ENCODE peak calls at places on chromosomes 2 and 18, in six cellular contexts. A, E, V, F, S and M are unnamed samples.

GRCh38 chr2:45654250-45654649 is 2.8 kb downstream of the PRKCE start:
- DNase-seq in A (no peak), E (no peak), V (no peak), F (no peak), S (no peak), M (no peak)

GRCh38 chr2:20568501-20569463 is 82.1 kb downstream of the HS1BP3 start:
- DNase-seq in A (no peak), E (no peak), V (peak; percentile 44), F (no peak), S (no peak), M (no peak)

GRCh38 chr2:15803186-15803986 is 137.0 kb upstream of the MYCN start:
- DNase-seq in A (no peak), E (no peak), V (no peak), F (no peak), S (no peak), M (no peak)

GRCh38 chr18:23772327-23772920 is 83.2 kb downstream of the LAMA3 start:
- DNase-seq in A (no peak), E (no peak), V (no peak), F (no peak), S (no peak), M (no peak)

GRCh38 chr2:7118606-7119503 is 201.6 kb downstream of the RNF144A start:
- DNase-seq in A (peak; percentile 13), E (no peak), V (peak; percentile 37), F (peak; percentile 46), S (no peak), M (peak; percentile 50)

GRCh38 chr2:159891917-159892691 is 94.1 kb upstream of the CD302 start:
- DNase-seq in A (peak; percentile 78), E (no peak), V (peak; percentile 20), F (peak; percentile 78), S (no peak), M (no peak)

GRCh38 chr18:52670903-52671302 is 330.9 kb downstream of the DCC start:
- DNase-seq in A (peak; percentile 5), E (no peak), V (no peak), F (peak; percentile 26), S (no peak), M (no peak)

GRCh38 chr2:96408631-96409542 is 73.3 kb downstream of the NCAPH start:
- DNase-seq in A (peak; percentile 38), E (no peak), V (no peak), F (no peak), S (no peak), M (peak; percentile 42)

GRCh38 chr2:230849633-230850357 is 14.9 kb upstream of the ITM2C start:
- DNase-seq in A (no peak), E (peak; percentile 94), V (no peak), F (peak; percentile 86), S (peak; percentile 99), M (no peak)

GRCh38 chr2:30476636-30477035 is 29.6 kb downstream of the LCLAT1 start:
- DNase-seq in A (no peak), E (no peak), V (no peak), F (no peak), S (no peak), M (no peak)

GRCh38 chr2:174617120-174617519 is 19.5 kb upstream of the WIPF1 start:
- DNase-seq in A (no peak), E (no peak), V (no peak), F (no peak), S (no peak), M (no peak)

GRCh38 chr2:101474752-101475384 is at the start of gene RFX8:
- DNase-seq in A (peak; percentile 95), E (no peak), V (peak; percentile 84), F (peak; percentile 15), S (peak; percentile 57), M (no peak)

GRCh38 chr2:208265371-208265806 is 666 bp upstream of the PIKFYVE start:
- DNase-seq in A (peak; percentile 53), E (no peak), V (no peak), F (peak; percentile 57), S (peak; percentile 54), M (peak; percentile 12)

GRCh38 chr2:65430515-65431416 is 1.6 kb downstream of the SPRED2 start:
- DNase-seq in A (peak; percentile 41), E (peak; percentile 42), V (peak; percentile 71), F (peak; percentile 75), S (peak; percentile 59), M (peak; percentile 52)

GRCh38 chr18:76685860-76686259 is 136.5 kb upstream of the ZNF236 start:
- DNase-seq in A (no peak), E (no peak), V (no peak), F (no peak), S (no peak), M (no peak)
- H3K18ac ChIP-seq in A (no peak overlapping the region), E (no peak overlapping the region), V (no peak overlapping the region), F (no peak overlapping the region), S (no peak overlapping the region), M (peak overlapping the region; percentile 86)

GRCh38 chr2:236769981-236770671 is 200.5 kb downstream of the ACKR3 start:
- DNase-seq in A (peak; percentile 87), E (no peak), V (peak; percentile 96), F (peak; percentile 95), S (no peak), M (no peak)
- H3K18ac ChIP-seq in A (no peak overlapping the region), E (no peak overlapping the region), V (peak overlapping the region; percentile 59), F (no peak overlapping the region), S (no peak overlapping the region), M (peak overlapping the region; percentile 87)

DNA sequence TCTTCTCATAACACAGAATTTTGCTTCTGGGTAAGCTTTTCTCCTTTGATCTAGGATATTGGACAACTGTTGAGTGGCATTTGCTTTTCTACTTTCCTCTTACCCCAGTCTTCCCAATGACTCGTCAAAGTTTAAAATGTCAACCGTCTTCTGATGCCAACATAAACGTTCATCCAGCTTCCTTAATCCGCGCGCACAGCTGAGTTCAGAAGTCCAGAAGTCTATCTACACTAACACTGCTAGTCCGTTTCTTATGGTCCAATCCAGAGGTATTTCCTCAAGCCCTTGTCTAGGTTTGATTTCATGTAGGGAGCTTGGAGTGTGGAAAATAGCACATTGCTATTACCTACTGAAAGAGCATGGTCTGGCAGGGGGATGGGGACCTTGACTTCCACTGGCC is 48.7 kb downstream of the MFSD6 start:
- DNase-seq in A (peak; percentile 7), E (no peak), V (no peak), F (no peak), S (no peak), M (no peak)
- H3K18ac ChIP-seq in A (no peak overlapping the region), E (no peak overlapping the region), V (no peak overlapping the region), F (no peak overlapping the region), S (no peak overlapping the region), M (no peak overlapping the region)

GRCh38 chr2:169363027-169363569 is 764 bp upstream of the LRP2 start:
- DNase-seq in A (no peak), E (peak; percentile 21), V (peak; percentile 4), F (peak; percentile 19), S (no peak), M (peak; percentile 27)

GRCh38 chr2:169360984-169361705 is 1.2 kb downstream of the LRP2 start:
- DNase-seq in A (no peak), E (peak; percentile 56), V (peak; percentile 10), F (peak; percentile 29), S (peak; percentile 56), M (peak; percentile 63)

GRCh38 chr2:169363570-169364150 is 1.3 kb upstream of the LRP2 start:
- DNase-seq in A (no peak), E (peak; percentile 49), V (peak; percentile 26), F (peak; percentile 53), S (peak; percentile 70), M (peak; percentile 67)

GRCh38 chr2:169362346-169363026 is at the start of gene LRP2:
- DNase-seq in A (no peak), E (peak; percentile 38), V (peak; percentile 15), F (peak; percentile 32), S (peak; percentile 73), M (peak; percentile 50)

GRCh38 chr2:169361706-169362345 is 508 bp downstream of the LRP2 start:
- DNase-seq in A (no peak), E (peak; percentile 53), V (peak; percentile 10), F (peak; percentile 63), S (peak; percentile 73), M (peak; percentile 38)
- H3K18ac ChIP-seq in A (no peak overlapping the region), E (no peak overlapping the region), V (no peak overlapping the region), F (no peak overlapping the region), S (peak overlapping the region; percentile 66), M (peak overlapping the region; percentile 99)